ENCODE peak calls at places on chromosomes 7 and 10, in ten cellular contexts. A is effector CD4-positive, alpha-beta T cell; C is HEK293T; Y is ELR; H is cerebellar cortex; M is adrenal gland; S is astrocyte of the spinal cord; N is activated naive CD4-positive, alpha-beta T cell treated with Interleukin-2 at 50 U/mL for 16 hours; P is activated CD4-positive, alpha-beta T cell treated with anti-CD3 and anti-CD28 coated beads for 4 hours; D is foreskin fibroblast. B is an unnamed sample.

GRCh38 chr7:149307775-149308501 is 45.9 kb downstream of the ZNF783 start:
- DNase-seq in A (no peak), C (no peak), Y (no peak), H (no peak), M (no peak), S (no peak), N (no peak), P (no peak), D (no peak), B (no peak)

GRCh38 chr10:119406888-119407777 is 135.4 kb downstream of the RGS10 start:
- DNase-seq in A (no peak), C (no peak), Y (no peak), H (no peak), M (no peak), S (no peak), N (no peak), P (no peak), D (no peak), B (no peak)

GRCh38 chr10:13707156-13707881 is 120.6 kb downstream of the PRPF18 start:
- DNase-seq in A (no peak), C (peak), Y (peak), H (peak), M (peak), S (peak), N (no peak), P (peak), D (peak), B (peak)

GRCh38 chr7:44307905-44308740 is 17.3 kb downstream of the CAMK2B start:
- DNase-seq in A (no peak), C (no peak), Y (no peak), H (no peak), M (peak), S (no peak), N (no peak), P (no peak), D (no peak), B (peak)

GRCh38 chr7:131076032-131076431 is 251.6 kb upstream of the MKLN1 start:
- DNase-seq in A (no peak), C (no peak), Y (peak), H (no peak), M (no peak), S (peak), N (no peak), P (no peak), D (peak), B (no peak)

GRCh38 chr7:81244213-81244612 is 325.4 kb upstream of the SEMA3C start:
- DNase-seq in A (no peak), C (peak), Y (peak), H (no peak), M (no peak), S (no peak), N (no peak), P (no peak), D (peak), B (no peak)

GRCh38 chr7:131076711-131077170 is 250.9 kb upstream of the MKLN1 start:
- DNase-seq in A (no peak), C (peak), Y (peak), H (no peak), M (no peak), S (peak), N (no peak), P (no peak), D (no peak), B (no peak)

GRCh38 chr7:111408726-111409125 is 153.6 kb downstream of the IMMP2L start:
- DNase-seq in A (no peak), C (no peak), Y (no peak), H (no peak), M (no peak), S (no peak), N (no peak), P (no peak), D (no peak), B (no peak)

GRCh38 chr7:22728416-22729029 is 1.5 kb downstream of the IL6 start:
- DNase-seq in A (no peak), C (peak), Y (peak), H (peak), M (no peak), S (peak), N (no peak), P (no peak), D (no peak), B (no peak)

GRCh38 chr10:33041783-33042437 is 83.9 kb upstream of the ITGB1 start:
- DNase-seq in A (no peak), C (no peak), Y (no peak), H (no peak), M (no peak), S (no peak), N (no peak), P (no peak), D (no peak), B (no peak)

GRCh38 chr10:26311383-26311940 is 94.9 kb downstream of the GAD2 start:
- DNase-seq in A (no peak), C (no peak), Y (no peak), H (peak), M (no peak), S (no peak), N (no peak), P (no peak), D (no peak), B (no peak)

GRCh38 chr7:46651561-46652088 is 730.6 kb upstream of the IGFBP3 start:
- DNase-seq in A (no peak), C (no peak), Y (no peak), H (no peak), M (no peak), S (no peak), N (no peak), P (no peak), D (no peak), B (no peak)

GRCh38 chr7:107596881-107597581 is 17.0 kb downstream of the BCAP29 start:
- DNase-seq in A (no peak), C (peak), Y (no peak), H (no peak), M (no peak), S (peak), N (no peak), P (no peak), D (peak), B (no peak)

GRCh38 chr7:87059525-87060287 is at the start of gene ELAPOR2:
- DNase-seq in A (peak), C (peak), Y (peak), H (peak), M (peak), S (peak), N (peak), P (peak), D (peak), B (peak)

GRCh38 chr7:66443946-66444345 is 184.7 kb upstream of the KCTD7 start:
- DNase-seq in A (no peak), C (no peak), Y (peak), H (no peak), M (no peak), S (no peak), N (no peak), P (no peak), D (no peak), B (no peak)

GRCh38 chr7:105244594-105244993 is 144.1 kb downstream of the SRPK2 start:
- DNase-seq in A (no peak), C (no peak), Y (no peak), H (no peak), M (peak), S (no peak), N (no peak), P (no peak), D (no peak), B (no peak)

GRCh38 chr10:85642421-85643170 is 724.0 kb downstream of the GRID1 start:
- DNase-seq in A (no peak), C (peak), Y (peak), H (no peak), M (no peak), S (peak), N (no peak), P (no peak), D (peak), B (no peak)

GRCh38 chr7:150375662-150376521 is 3.2 kb upstream of the ZNF775 start:
- DNase-seq in A (no peak), C (no peak), Y (no peak), H (peak), M (no peak), S (no peak), N (peak), P (peak), D (no peak), B (peak)

GRCh38 chr10:3935141-3935540 is 150.1 kb upstream of the KLF6 start:
- DNase-seq in A (peak), C (no peak), Y (peak), H (no peak), M (peak), S (peak), N (peak), P (peak), D (peak), B (peak)

GRCh38 chr7:104967088-104967487 is 46.9 kb upstream of the KMT2E start:
- DNase-seq in A (no peak), C (no peak), Y (no peak), H (no peak), M (no peak), S (no peak), N (no peak), P (no peak), D (no peak), B (no peak)

GRCh38 chr7:106177295-106177690 is 65.2 kb upstream of the SYPL1 start:
- DNase-seq in A (no peak), C (no peak), Y (no peak), H (no peak), M (no peak), S (no peak), N (no peak), P (no peak), D (no peak), B (no peak)

GRCh38 chr7:99573257-99573656 is 14.8 kb downstream of the ZNF655 start:
- DNase-seq in A (no peak), C (no peak), Y (no peak), H (no peak), M (no peak), S (no peak), N (no peak), P (no peak), D (no peak), B (no peak)

GRCh38 chr7:139521439-139521838 is 2.0 kb upstream of the CLEC2L start:
- DNase-seq in A (no peak), C (no peak), Y (no peak), H (no peak), M (no peak), S (no peak), N (no peak), P (no peak), D (no peak), B (no peak)

GRCh38 chr7:74523015-74523414 is 69.3 kb downstream of the GTF2IRD1 start:
- DNase-seq in A (no peak), C (no peak), Y (no peak), H (no peak), M (no peak), S (no peak), N (no peak), P (no peak), D (no peak), B (no peak)

GRCh38 chr10:67976292-67977245 is 92.1 kb downstream of the SIRT1 start:
- DNase-seq in A (no peak), C (no peak), Y (no peak), H (peak), M (peak), S (no peak), N (no peak), P (no peak), D (peak), B (no peak)

GRCh38 chr7:82740246-82740848 is 296.8 kb upstream of the CACNA2D1 start:
- DNase-seq in A (no peak), C (peak), Y (peak), H (peak), M (peak), S (peak), N (no peak), P (no peak), D (peak), B (no peak)

GRCh38 chr7:3007696-3008095 is 36.0 kb downstream of the CARD11 start:
- DNase-seq in A (no peak), C (no peak), Y (no peak), H (no peak), M (peak), S (no peak), N (no peak), P (no peak), D (no peak), B (no peak)

GRCh38 chr7:40859965-40860543 is 725.2 kb downstream of the SUGCT start:
- DNase-seq in A (no peak), C (no peak), Y (no peak), H (no peak), M (no peak), S (no peak), N (no peak), P (no peak), D (no peak), B (no peak)

GRCh38 chr7:20598479-20599419 is 16.7 kb upstream of the ABCB5 start:
- DNase-seq in A (no peak), C (peak), Y (peak), H (peak), M (no peak), S (peak), N (no peak), P (no peak), D (peak), B (peak)

GRCh38 chr7:50926049-50926448 is 143.4 kb upstream of the GRB10 start:
- DNase-seq in A (no peak), C (no peak), Y (no peak), H (no peak), M (no peak), S (no peak), N (no peak), P (no peak), D (no peak), B (no peak)

GRCh38 chr7:120272261-120272895 is 597 bp upstream of the KCND2 start:
- DNase-seq in A (no peak), C (peak), Y (peak), H (peak), M (peak), S (peak), N (no peak), P (no peak), D (peak), B (no peak)

GRCh38 chr10:52215745-52216361 is 98.2 kb upstream of the DKK1 start:
- DNase-seq in A (no peak), C (peak), Y (peak), H (peak), M (peak), S (peak), N (peak), P (peak), D (peak), B (peak)